ENCODE peak calls at places on chromosomes 2 and 18, in six cellular contexts. One of them, this sample, is unnamed.

GRCh38 chr18:35289293-35290069 is 548 bp downstream of the ZSCAN30 start:
- DNase-seq in lung: peak
- DNase-seq in ascending aorta: no peak
- DNase-seq in stomach: peak
- DNase-seq in prostate gland: peak
- DNase-seq in CD8-positive, alpha-beta T cell: peak
- DNase-seq in this sample: peak

GRCh38 chr2:177598321-177598922 is 205.8 kb downstream of the AGPS start:
- DNase-seq in lung: no peak
- DNase-seq in ascending aorta: no peak
- DNase-seq in stomach: no peak
- DNase-seq in prostate gland: no peak
- DNase-seq in CD8-positive, alpha-beta T cell: no peak
- DNase-seq in this sample: no peak

GRCh38 chr2:34652636-34653035 is 1053.5 kb upstream of the FAM98A start:
- DNase-seq in lung: no peak
- DNase-seq in ascending aorta: no peak
- DNase-seq in stomach: no peak
- DNase-seq in prostate gland: no peak
- DNase-seq in CD8-positive, alpha-beta T cell: no peak
- DNase-seq in this sample: no peak

GRCh38 chr2:74876081-74876886 is 42.4 kb downstream of the HK2 start:
- DNase-seq in lung: no peak
- DNase-seq in ascending aorta: no peak
- DNase-seq in stomach: no peak
- DNase-seq in prostate gland: peak
- DNase-seq in CD8-positive, alpha-beta T cell: peak
- DNase-seq in this sample: peak

GRCh38 chr18:63299837-63300787 is 19.5 kb downstream of the BCL2 start:
- DNase-seq in lung: no peak
- DNase-seq in ascending aorta: no peak
- DNase-seq in stomach: no peak
- DNase-seq in prostate gland: no peak
- DNase-seq in CD8-positive, alpha-beta T cell: no peak
- DNase-seq in this sample: peak

GRCh38 chr2:3101016-3101703 is 276.5 kb downstream of the EIPR1 start:
- DNase-seq in lung: no peak
- DNase-seq in ascending aorta: no peak
- DNase-seq in stomach: no peak
- DNase-seq in prostate gland: no peak
- DNase-seq in CD8-positive, alpha-beta T cell: no peak
- DNase-seq in this sample: peak

GRCh38 chr18:22643731-22644130 is 226.0 kb upstream of the CTAGE1 start:
- DNase-seq in lung: no peak
- DNase-seq in ascending aorta: no peak
- DNase-seq in stomach: no peak
- DNase-seq in prostate gland: no peak
- DNase-seq in CD8-positive, alpha-beta T cell: no peak
- DNase-seq in this sample: no peak

GRCh38 chr2:74290466-74291216 is 52.6 kb downstream of the SLC4A5 start:
- DNase-seq in lung: peak
- DNase-seq in ascending aorta: no peak
- DNase-seq in stomach: peak
- DNase-seq in prostate gland: no peak
- DNase-seq in CD8-positive, alpha-beta T cell: peak
- DNase-seq in this sample: peak

GRCh38 chr18:8911408-8912340 is 190.8 kb upstream of the NDUFV2 start:
- DNase-seq in lung: no peak
- DNase-seq in ascending aorta: no peak
- DNase-seq in stomach: no peak
- DNase-seq in prostate gland: no peak
- DNase-seq in CD8-positive, alpha-beta T cell: no peak
- DNase-seq in this sample: no peak

GRCh38 chr2:109322111-109322510 is 193.1 kb downstream of the SH3RF3 start:
- DNase-seq in lung: peak
- DNase-seq in ascending aorta: peak
- DNase-seq in stomach: peak
- DNase-seq in prostate gland: peak
- DNase-seq in CD8-positive, alpha-beta T cell: no peak
- DNase-seq in this sample: no peak

GRCh38 chr2:113219889-113220641 is 46.3 kb downstream of the PSD4 start:
- DNase-seq in lung: peak
- DNase-seq in ascending aorta: no peak
- DNase-seq in stomach: peak
- DNase-seq in prostate gland: no peak
- DNase-seq in CD8-positive, alpha-beta T cell: no peak
- DNase-seq in this sample: no peak

GRCh38 chr18:77053616-77054287 is 78.8 kb downstream of the MBP start:
- DNase-seq in lung: no peak
- DNase-seq in ascending aorta: no peak
- DNase-seq in stomach: no peak
- DNase-seq in prostate gland: no peak
- DNase-seq in CD8-positive, alpha-beta T cell: no peak
- DNase-seq in this sample: no peak

GRCh38 chr18:77055429-77056310 is 76.9 kb downstream of the MBP start:
- DNase-seq in lung: no peak
- DNase-seq in ascending aorta: no peak
- DNase-seq in stomach: peak
- DNase-seq in prostate gland: no peak
- DNase-seq in CD8-positive, alpha-beta T cell: no peak
- DNase-seq in this sample: no peak

GRCh38 chr18:77056399-77057015 is 76.1 kb downstream of the MBP start:
- DNase-seq in lung: no peak
- DNase-seq in ascending aorta: no peak
- DNase-seq in stomach: no peak
- DNase-seq in prostate gland: no peak
- DNase-seq in CD8-positive, alpha-beta T cell: no peak
- DNase-seq in this sample: no peak

GRCh38 chr18:77054288-77054605 is 78.3 kb downstream of the MBP start:
- DNase-seq in lung: no peak
- DNase-seq in ascending aorta: no peak
- DNase-seq in stomach: no peak
- DNase-seq in prostate gland: no peak
- DNase-seq in CD8-positive, alpha-beta T cell: no peak
- DNase-seq in this sample: no peak

GRCh38 chr18:77054606-77055428 is 77.8 kb downstream of the MBP start:
- DNase-seq in lung: peak
- DNase-seq in ascending aorta: peak
- DNase-seq in stomach: peak
- DNase-seq in prostate gland: peak
- DNase-seq in CD8-positive, alpha-beta T cell: peak
- DNase-seq in this sample: peak
- TF ChIP-seq CTCF in lung: peak
- TF ChIP-seq CTCF in ascending aorta: peak
- TF ChIP-seq CTCF in stomach: peak
- TF ChIP-seq CTCF in prostate gland: peak
- TF ChIP-seq CTCF in CD8-positive, alpha-beta T cell: peak
- TF ChIP-seq CTCF in this sample: peak

DNA sequence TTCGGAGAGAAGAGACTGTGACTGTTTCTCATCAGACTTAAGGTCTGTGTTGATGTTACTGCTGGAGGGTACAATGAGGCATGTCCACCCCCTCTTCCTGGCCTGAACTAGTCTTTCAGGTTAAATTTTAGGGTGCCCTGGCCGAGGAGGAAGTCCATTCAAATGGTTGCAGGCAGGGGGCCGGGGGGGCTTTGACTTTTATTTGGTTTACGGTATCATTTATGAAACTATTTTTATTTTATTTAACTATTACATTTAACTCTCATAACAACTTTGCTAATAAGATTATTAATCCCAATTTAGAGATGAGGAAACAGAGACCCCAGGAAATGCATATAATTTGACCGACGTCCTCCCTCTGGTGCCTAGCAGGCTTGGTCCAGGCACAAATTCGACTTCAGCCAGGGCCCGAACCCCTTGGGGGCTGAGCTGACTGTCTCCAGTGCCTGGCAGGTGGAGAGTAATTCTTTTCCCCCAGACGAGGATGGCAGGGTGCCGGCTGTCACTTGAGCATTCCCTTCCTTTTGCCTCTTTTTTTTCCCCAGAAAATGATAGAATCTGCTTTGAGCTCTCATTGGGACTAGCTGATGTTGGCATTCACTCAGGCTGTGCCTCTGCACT is 255.3 kb upstream of the SALL3 start:
- DNase-seq in lung: no peak
- DNase-seq in ascending aorta: no peak
- DNase-seq in stomach: peak
- DNase-seq in prostate gland: no peak
- DNase-seq in CD8-positive, alpha-beta T cell: no peak
- DNase-seq in this sample: no peak
- TF ChIP-seq CTCF in lung: no peak
- TF ChIP-seq CTCF in ascending aorta: no peak
- TF ChIP-seq CTCF in stomach: no peak
- TF ChIP-seq CTCF in prostate gland: no peak
- TF ChIP-seq CTCF in CD8-positive, alpha-beta T cell: no peak
- TF ChIP-seq CTCF in this sample: no peak

DNA sequence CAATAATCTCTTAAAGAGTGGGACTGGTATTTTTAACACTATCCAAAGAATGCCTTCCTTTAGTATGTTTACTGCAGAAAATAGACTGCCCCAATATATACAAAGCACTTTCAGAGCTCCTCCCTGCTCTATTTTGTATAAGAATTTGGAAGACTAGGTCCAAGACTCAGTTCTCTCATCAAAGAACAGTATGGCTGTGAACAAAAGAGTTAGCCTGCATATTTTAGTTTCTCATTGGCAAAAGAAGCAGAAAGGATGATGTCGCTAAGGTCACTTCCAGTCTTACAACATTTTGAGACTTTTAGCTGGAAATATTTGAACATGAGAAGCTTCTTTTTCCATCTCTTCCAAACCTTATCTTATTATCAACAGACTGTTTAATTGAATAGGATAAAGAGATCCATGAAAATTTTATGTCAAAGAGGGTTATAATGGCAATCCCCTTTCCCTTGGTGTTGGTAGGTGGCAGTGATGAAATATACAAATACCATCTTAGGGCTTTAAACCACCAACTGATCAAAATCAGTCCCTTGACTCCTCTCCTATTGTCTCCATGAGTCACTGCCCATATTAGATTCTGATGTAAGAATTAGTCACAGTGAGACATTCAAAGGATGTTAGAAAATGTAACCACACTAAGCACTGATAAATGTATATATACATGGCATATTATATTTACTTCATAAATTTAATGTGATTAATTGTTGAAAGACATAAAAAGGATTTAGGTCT is 266.9 kb upstream of the DSEL start:
- DNase-seq in lung: no peak
- DNase-seq in ascending aorta: no peak
- DNase-seq in stomach: no peak
- DNase-seq in prostate gland: no peak
- DNase-seq in CD8-positive, alpha-beta T cell: no peak
- DNase-seq in this sample: no peak
- TF ChIP-seq CTCF in lung: no peak
- TF ChIP-seq CTCF in ascending aorta: no peak
- TF ChIP-seq CTCF in stomach: no peak
- TF ChIP-seq CTCF in prostate gland: no peak
- TF ChIP-seq CTCF in CD8-positive, alpha-beta T cell: no peak
- TF ChIP-seq CTCF in this sample: no peak

GRCh38 chr2:79235135-79235534 is 75.6 kb upstream of the REG3A start:
- DNase-seq in lung: no peak
- DNase-seq in ascending aorta: no peak
- DNase-seq in stomach: no peak
- DNase-seq in prostate gland: no peak
- DNase-seq in CD8-positive, alpha-beta T cell: no peak
- DNase-seq in this sample: no peak
- TF ChIP-seq CTCF in lung: no peak
- TF ChIP-seq CTCF in ascending aorta: no peak
- TF ChIP-seq CTCF in stomach: no peak
- TF ChIP-seq CTCF in prostate gland: no peak
- TF ChIP-seq CTCF in CD8-positive, alpha-beta T cell: no peak
- TF ChIP-seq CTCF in this sample: no peak

GRCh38 chr2:128346291-128346690 is 27.6 kb upstream of the HS6ST1 start:
- DNase-seq in lung: peak
- DNase-seq in ascending aorta: no peak
- DNase-seq in stomach: no peak
- DNase-seq in prostate gland: no peak
- DNase-seq in CD8-positive, alpha-beta T cell: no peak
- DNase-seq in this sample: no peak
- TF ChIP-seq CTCF in lung: no peak
- TF ChIP-seq CTCF in ascending aorta: no peak
- TF ChIP-seq CTCF in stomach: no peak
- TF ChIP-seq CTCF in prostate gland: no peak
- TF ChIP-seq CTCF in CD8-positive, alpha-beta T cell: no peak
- TF ChIP-seq CTCF in this sample: no peak

GRCh38 chr18:64966667-64967066 is 784.1 kb upstream of the CDH7 start:
- DNase-seq in lung: no peak
- DNase-seq in ascending aorta: no peak
- DNase-seq in stomach: no peak
- DNase-seq in prostate gland: no peak
- DNase-seq in CD8-positive, alpha-beta T cell: no peak
- DNase-seq in this sample: no peak
- TF ChIP-seq CTCF in lung: no peak
- TF ChIP-seq CTCF in ascending aorta: no peak
- TF ChIP-seq CTCF in stomach: no peak
- TF ChIP-seq CTCF in prostate gland: no peak
- TF ChIP-seq CTCF in CD8-positive, alpha-beta T cell: no peak
- TF ChIP-seq CTCF in this sample: no peak

DNA sequence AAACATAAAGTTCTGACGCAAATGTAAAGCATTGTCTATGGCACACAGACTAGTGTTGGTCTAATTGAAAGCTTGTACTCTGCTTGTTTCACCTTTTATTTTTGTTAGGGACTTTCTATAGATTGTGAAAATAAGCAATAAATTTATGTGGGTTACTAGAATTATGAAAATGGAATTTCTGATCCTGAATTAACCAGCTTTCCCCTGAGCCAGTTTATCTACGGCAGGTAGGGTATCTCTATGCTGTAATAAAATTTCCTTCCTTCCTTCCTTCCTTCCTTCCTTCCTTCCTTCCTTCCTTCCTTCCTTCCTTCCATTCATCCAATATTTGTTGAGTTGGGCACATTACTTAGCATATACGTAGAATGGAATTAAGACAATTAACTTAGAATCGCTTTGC is 362.6 kb upstream of the SPRED2 start:
- DNase-seq in lung: no peak
- DNase-seq in ascending aorta: no peak
- DNase-seq in stomach: no peak
- DNase-seq in prostate gland: no peak
- DNase-seq in CD8-positive, alpha-beta T cell: no peak
- DNase-seq in this sample: no peak
- TF ChIP-seq CTCF in lung: no peak
- TF ChIP-seq CTCF in ascending aorta: no peak
- TF ChIP-seq CTCF in stomach: no peak
- TF ChIP-seq CTCF in prostate gland: no peak
- TF ChIP-seq CTCF in CD8-positive, alpha-beta T cell: no peak
- TF ChIP-seq CTCF in this sample: no peak

This sample was measured in GM10248.